ENCODE peak calls at places on chromosome 11, in six cellular contexts. W is AG04450, H is MM.1S, B is AG09309, I is dorsolateral prefrontal cortex, L is heart right ventricle. D is an unnamed sample.

GRCh38 chr11:82225930-82226329 is 507.7 kb downstream of the FAM181B start:
- DNase-seq in W (no peak), H (peak; percentile 9), B (no peak), I (no peak), L (no peak), D (no peak)

GRCh38 chr11:65266210-65266609 is 4.4 kb downstream of the POLA2 start:
- DNase-seq in W (no peak), H (no peak), B (no peak), I (no peak), L (no peak), D (no peak)

GRCh38 chr11:61919113-61919840 is 1.9 kb upstream of the RAB3IL1 start:
- DNase-seq in W (no peak), H (no peak), B (no peak), I (no peak), L (no peak), D (peak; percentile 63)

GRCh38 chr11:69873166-69874077 is 54.2 kb upstream of the FGF3 start:
- DNase-seq in W (no peak), H (no peak), B (no peak), I (peak; percentile 17), L (no peak), D (no peak)

GRCh38 chr11:131070365-131070764 is 154.1 kb upstream of the SNX19 start:
- DNase-seq in W (no peak), H (no peak), B (no peak), I (no peak), L (no peak), D (no peak)

GRCh38 chr11:1939006-1939626 is 8.0 kb upstream of the MRPL23 start:
- DNase-seq in W (no peak), H (no peak), B (no peak), I (no peak), L (peak; percentile 34), D (peak; percentile 68)

GRCh38 chr11:131002145-131002544 is 85.9 kb upstream of the SNX19 start:
- DNase-seq in W (no peak), H (no peak), B (no peak), I (no peak), L (no peak), D (no peak)

GRCh38 chr11:58222730-58223129 is 6.0 kb downstream of the OR10Q1 start:
- DNase-seq in W (no peak), H (no peak), B (no peak), I (no peak), L (no peak), D (no peak)

GRCh38 chr11:70700453-70700852 is 302.1 kb downstream of the CTTN start:
- DNase-seq in W (no peak), H (no peak), B (no peak), I (no peak), L (no peak), D (no peak)

GRCh38 chr11:33168605-33169240 is 7.4 kb upstream of the CSTF3 start:
- DNase-seq in W (no peak), H (no peak), B (no peak), I (no peak), L (no peak), D (no peak)

GRCh38 chr11:87463486-87464102 is 425.9 kb downstream of the TMEM135 start:
- DNase-seq in W (no peak), H (peak; percentile 45), B (no peak), I (no peak), L (no peak), D (no peak)
- TF ChIP-seq CTCF in W (peak; percentile 51), H (peak; percentile 50), B (peak; percentile 57), I (peak; percentile 35), L (no peak), D (peak; percentile 30)

GRCh38 chr11:108121274-108122155 is at the start of gene ACAT1:
- DNase-seq in W (peak; percentile 55), H (peak; percentile 95), B (peak; percentile 40), I (peak; percentile 92), L (peak; percentile 99), D (peak; percentile 98)
- TF ChIP-seq CTCF in W (peak; percentile 22), H (no peak), B (peak; percentile 15), I (peak; percentile 45), L (peak; percentile 43), D (peak; percentile 38)

DNA sequence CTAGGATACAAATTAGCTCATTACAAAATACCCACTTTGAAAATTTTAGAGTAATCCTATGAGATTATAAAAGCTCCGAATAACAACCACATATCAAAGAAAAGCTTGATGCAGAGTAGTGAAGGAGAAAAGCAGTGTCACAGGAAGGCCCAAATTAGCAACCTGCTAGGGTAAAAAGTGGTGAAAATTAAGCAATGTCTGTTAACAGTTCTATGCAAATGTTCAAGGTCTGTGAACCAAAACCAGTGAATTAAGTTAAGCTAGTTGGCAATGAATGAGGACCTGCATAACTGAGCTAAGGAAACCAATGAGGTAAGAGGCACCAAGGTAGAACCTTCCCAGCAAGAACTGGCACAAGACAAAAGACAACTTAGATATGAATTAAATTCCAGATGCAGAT is 29.6 kb downstream of the PRDM10 start:
- DNase-seq in W (no peak), H (peak; percentile 15), B (no peak), I (no peak), L (no peak), D (no peak)
- TF ChIP-seq CTCF in W (no peak), H (no peak), B (no peak), I (no peak), L (no peak), D (no peak)

GRCh38 chr11:788009-788640 is 1.8 kb downstream of the CEND1 start:
- DNase-seq in W (no peak), H (no peak), B (no peak), I (no peak), L (no peak), D (no peak)
- TF ChIP-seq CTCF in W (no peak), H (no peak), B (no peak), I (no peak), L (no peak), D (no peak)

GRCh38 chr11:63427971-63428508 is 58.5 kb downstream of the SLC22A9 start:
- DNase-seq in W (no peak), H (no peak), B (no peak), I (no peak), L (no peak), D (no peak)
- TF ChIP-seq CTCF in W (no peak), H (no peak), B (no peak), I (no peak), L (no peak), D (no peak)